ENCODE peak calls at places on chromosomes 7 and 10, in six cellular contexts. U, R, V, O, T and Y are unnamed samples.
A peak's percentile ranks its signal among the peaks of the same experiment; 100 is the strongest.

GRCh38 chr10:123043409-123043925 is 34.7 kb downstream of the ACADSB start:
- DNase-seq in T (no peak), V (peak; percentile 30), U (peak; percentile 31), R (peak; percentile 91), O (peak; percentile 27), Y (no peak)

GRCh38 chr7:118151671-118152070 is 32.3 kb upstream of the LSM8 start:
- DNase-seq in T (no peak), V (no peak), R (no peak), O (no peak), U (no peak), Y (no peak)

GRCh38 chr7:83947260-83947659 is 247.3 kb downstream of the SEMA3A start:
- DNase-seq in R (peak; percentile 78), V (no peak), O (peak; percentile 18), T (no peak), U (no peak), Y (no peak)

GRCh38 chr7:156238366-156239133 is 402.0 kb upstream of the RNF32 start:
- DNase-seq in O (no peak), U (no peak), T (no peak), V (no peak), R (no peak), Y (no peak)

GRCh38 chr7:1434891-1435670 is 24.2 kb downstream of the MICALL2 start:
- DNase-seq in T (no peak), U (no peak), V (no peak), O (no peak), R (no peak), Y (no peak)

GRCh38 chr10:46265981-46266505 is 20.8 kb upstream of the ANTXRL start:
- DNase-seq in V (no peak), T (no peak), R (no peak), O (no peak), U (no peak), Y (no peak)

GRCh38 chr10:106741131-106741530 is 423.4 kb downstream of the SORCS1 start:
- DNase-seq in U (no peak), R (no peak), V (no peak), T (no peak), O (no peak), Y (no peak)

GRCh38 chr7:96995406-96996110 is 9.8 kb upstream of the DLX6 start:
- DNase-seq in T (no peak), O (no peak), V (no peak), R (no peak), U (no peak), Y (no peak)

GRCh38 chr7:55427800-55428199 is 62.7 kb downstream of the LANCL2 start:
- DNase-seq in R (peak; percentile 19), O (no peak), T (no peak), U (no peak), V (no peak), Y (no peak)

GRCh38 chr10:10475812-10476211 is 541.9 kb upstream of the CELF2 start:
- DNase-seq in O (no peak), R (peak; percentile 39), T (no peak), V (no peak), U (no peak), Y (no peak)

GRCh38 chr7:151292850-151293249 is 44.4 kb upstream of the SMARCD3 start:
- DNase-seq in U (no peak), T (no peak), O (no peak), V (no peak), R (no peak), Y (no peak)

GRCh38 chr10:101292194-101293006 is 61.6 kb upstream of the BTRC start:
- DNase-seq in O (no peak), V (no peak), U (no peak), R (peak; percentile 47), T (no peak), Y (no peak)

GRCh38 chr7:103689262-103689661 is 243.3 kb upstream of the SLC26A5 start:
- DNase-seq in O (no peak), R (no peak), V (no peak), T (no peak), U (no peak), Y (no peak)

GRCh38 chr10:61397175-61397986 is 55.8 kb downstream of the TMEM26 start:
- DNase-seq in R (no peak), U (peak; percentile 57), O (no peak), V (no peak), T (no peak), Y (peak; percentile 49)

GRCh38 chr10:72084094-72084459 is 4.3 kb downstream of the SPOCK2 start:
- DNase-seq in R (no peak), T (no peak), U (no peak), V (no peak), O (no peak), Y (no peak)

GRCh38 chr10:130578532-130579289 is 442.5 kb downstream of the GLRX3 start:
- DNase-seq in R (no peak), O (no peak), V (no peak), U (no peak), T (no peak), Y (no peak)